ENCODE peak calls at places on chromosomes 3 and 15, in five cellular contexts. X is sciatic nerve; O is heart left ventricle; N is activated CD4-positive, alpha-beta T cell treated with anti-CD3 and anti-CD28 coated beads for 36 hours; C is CD4-positive, CD25-positive, alpha-beta regulatory T cell. Z is an unnamed sample.

GRCh38 chr3:102079809-102080197 is 230.5 kb downstream of the NFKBIZ start:
- ATAC-seq in C (peak; percentile 42), N (peak; percentile 92), X (no peak), O (no peak), Z (no peak)

GRCh38 chr3:160130950-160131349 is 94.3 kb upstream of the C3orf80 start:
- ATAC-seq in O (peak; percentile 48), X (no peak), C (no peak), N (no peak), Z (no peak)

GRCh38 chr15:72592676-72593075 is 61.8 kb upstream of the GOLGA6B start:
- ATAC-seq in X (no peak), O (no peak), C (no peak), N (no peak), Z (no peak)

GRCh38 chr15:39502048-39502447 is 78.8 kb upstream of the THBS1 start:
- ATAC-seq in C (no peak), X (no peak), N (no peak), O (no peak), Z (no peak)

GRCh38 chr3:192339214-192339613 is 388.1 kb downstream of the FGF12 start:
- ATAC-seq in X (no peak), N (no peak), O (no peak), C (no peak), Z (no peak)

GRCh38 chr3:196792771-196793170 is 53.1 kb downstream of the PAK2 start:
- ATAC-seq in O (peak; percentile 64), X (peak; percentile 41), N (no peak), C (no peak), Z (no peak)

GRCh38 chr3:171266034-171266805 is 194.0 kb downstream of the TNIK start:
- ATAC-seq in C (no peak), O (no peak), X (peak; percentile 71), N (no peak), Z (peak; percentile 37)

GRCh38 chr3:15974647-15975046 is 176.9 kb upstream of the ANKRD28 start:
- ATAC-seq in X (no peak), C (no peak), O (no peak), N (no peak), Z (no peak)

GRCh38 chr3:123076496-123077418 is 9.9 kb downstream of the PDIA5 start:
- ATAC-seq in O (peak; percentile 62), N (peak; percentile 74), C (no peak), X (peak; percentile 53), Z (peak; percentile 62)

GRCh38 chr3:5271061-5271683 is 83.7 kb downstream of the EDEM1 start:
- ATAC-seq in C (no peak), O (no peak), X (no peak), N (no peak), Z (no peak)

GRCh38 chr3:134803051-134803505 is 8.0 kb downstream of the EPHB1 start:
- ATAC-seq in C (peak; percentile 53), X (no peak), N (peak; percentile 90), O (no peak), Z (no peak)

GRCh38 chr3:49530231-49530630 is 24.0 kb upstream of the BSN start:
- ATAC-seq in O (no peak), X (no peak), C (no peak), N (no peak), Z (no peak)

GRCh38 chr3:121654493-121655385 is 6.0 kb downstream of the HCLS1 start:
- ATAC-seq in N (peak; percentile 90), C (peak; percentile 88), X (no peak), O (no peak), Z (no peak)

GRCh38 chr15:84151205-84151931 is 84.2 kb upstream of the GOLGA6L4 start:
- ATAC-seq in C (no peak), N (no peak), O (no peak), X (no peak), Z (no peak)

GRCh38 chr15:95174281-95174680 is 942.9 kb downstream of the MCTP2 start:
- ATAC-seq in N (no peak), X (peak; percentile 81), C (no peak), O (no peak), Z (peak; percentile 28)

GRCh38 chr3:67608034-67608433 is 46.4 kb downstream of the SUCLG2 start:
- ATAC-seq in O (no peak), C (no peak), X (no peak), N (peak; percentile 49), Z (no peak)

GRCh38 chr3:18378218-18378617 is 46.9 kb downstream of the SATB1 start:
- ATAC-seq in O (no peak), C (no peak), N (no peak), X (no peak), Z (no peak)

GRCh38 chr3:159528251-159528895 is 460.3 kb upstream of the IL12A start:
- ATAC-seq in N (no peak), O (no peak), X (no peak), C (no peak), Z (no peak)

GRCh38 chr3:100988080-100988479 is 5.1 kb downstream of the ABI3BP start:
- ATAC-seq in O (no peak), N (no peak), X (no peak), C (no peak), Z (no peak)

GRCh38 chr15:89652666-89653065 is 2.6 kb downstream of the KIF7 start:
- ATAC-seq in N (no peak), X (no peak), O (no peak), C (no peak), Z (no peak)

GRCh38 chr15:85545757-85546156 is 165.4 kb downstream of the AKAP13 start:
- ATAC-seq in X (peak; percentile 68), C (no peak), N (no peak), O (peak; percentile 52), Z (peak; percentile 17)

GRCh38 chr3:150740733-150741496 is 22.1 kb downstream of the SIAH2 start:
- ATAC-seq in O (peak; percentile 33), C (no peak), N (peak; percentile 21), X (no peak), Z (no peak)

GRCh38 chr15:61367953-61368352 is 138.9 kb upstream of the RORA start:
- ATAC-seq in X (no peak), C (no peak), N (no peak), O (no peak), Z (no peak)

GRCh38 chr15:70271422-70272088 is 173.8 kb upstream of the TLE3 start:
- ATAC-seq in N (peak; percentile 70), X (peak; percentile 85), C (no peak), O (peak; percentile 75), Z (peak; percentile 92)

GRCh38 chr15:78831229-78832207 is 20.3 kb upstream of the ADAMTS7 start:
- ATAC-seq in N (no peak), O (peak; percentile 12), X (no peak), C (no peak), Z (no peak)

GRCh38 chr3:183635107-183635430 is 354 bp upstream of the KLHL24 start:
- ATAC-seq in X (peak; percentile 5), C (no peak), N (no peak), O (no peak), Z (peak; percentile 2)

GRCh38 chr3:123568034-123568433 is 16.8 kb downstream of the HACD2 start:
- ATAC-seq in C (no peak), O (no peak), X (no peak), N (no peak), Z (no peak)